ENCODE peak calls at places on chromosome 13, in eight cellular contexts. S is uterus, L is Peyer's patch, W is breast epithelium, B is heart left ventricle, A is tibial nerve, H is adrenal gland, Q is upper lobe of left lung. C is an unnamed sample.

GRCh38 chr13:25286308-25286968 is 850 bp downstream of the MTMR6 start:
- DNase-seq in S (no peak), L (peak), W (no peak), B (peak), A (peak), H (peak), Q (no peak), C (peak)

GRCh38 chr13:95117092-95117491 is 184.2 kb downstream of the ABCC4 start:
- DNase-seq in S (no peak), L (no peak), W (no peak), B (no peak), A (no peak), H (no peak), Q (no peak), C (no peak)

GRCh38 chr13:43360911-43361605 is 337.7 kb downstream of the DNAJC15 start:
- DNase-seq in S (no peak), L (no peak), W (no peak), B (no peak), A (no peak), H (no peak), Q (no peak), C (no peak)

GRCh38 chr13:82766732-82767321 is 1115.4 kb downstream of the SLITRK1 start:
- DNase-seq in S (no peak), L (no peak), W (no peak), B (no peak), A (no peak), H (no peak), Q (no peak), C (no peak)

GRCh38 chr13:94722596-94722995 is 10.3 kb upstream of the SOX21 start:
- DNase-seq in S (no peak), L (no peak), W (no peak), B (no peak), A (no peak), H (no peak), Q (no peak), C (no peak)

GRCh38 chr13:25738342-25738771 is 313.5 kb downstream of the SHISA2 start:
- DNase-seq in S (no peak), L (no peak), W (no peak), B (no peak), A (no peak), H (no peak), Q (no peak), C (peak)

GRCh38 chr13:60756306-60756705 is 359.3 kb downstream of the TDRD3 start:
- DNase-seq in S (no peak), L (no peak), W (no peak), B (no peak), A (no peak), H (no peak), Q (no peak), C (no peak)

GRCh38 chr13:75749407-75749806 is 113.3 kb downstream of the LMO7 start:
- DNase-seq in S (no peak), L (no peak), W (no peak), B (no peak), A (no peak), H (no peak), Q (no peak), C (no peak)

GRCh38 chr13:21117104-21117809 is 55.9 kb upstream of the LATS2 start:
- DNase-seq in S (no peak), L (no peak), W (no peak), B (no peak), A (no peak), H (no peak), Q (no peak), C (no peak)

GRCh38 chr13:87889241-87889640 is 218.1 kb downstream of the SLITRK5 start:
- DNase-seq in S (no peak), L (no peak), W (no peak), B (no peak), A (no peak), H (no peak), Q (no peak), C (no peak)

GRCh38 chr13:37647038-37647650 is 48.6 kb upstream of the POSTN start:
- DNase-seq in S (no peak), L (no peak), W (no peak), B (no peak), A (no peak), H (no peak), Q (no peak), C (no peak)

GRCh38 chr13:19575230-19575629 is 13.9 kb upstream of the TPTE2 start:
- DNase-seq in S (no peak), L (no peak), W (no peak), B (no peak), A (no peak), H (no peak), Q (no peak), C (no peak)

GRCh38 chr13:27425151-27425917 is 915 bp downstream of the GTF3A start:
- DNase-seq in S (no peak), L (no peak), W (no peak), B (no peak), A (no peak), H (peak), Q (no peak), C (peak)

GRCh38 chr13:61246351-61246750 is 169.3 kb downstream of the PCDH20 start:
- DNase-seq in S (no peak), L (no peak), W (no peak), B (no peak), A (no peak), H (no peak), Q (no peak), C (no peak)

GRCh38 chr13:59946924-59947323 is 216.8 kb downstream of the DIAPH3 start:
- DNase-seq in S (no peak), L (no peak), W (no peak), B (no peak), A (no peak), H (no peak), Q (no peak), C (no peak)

GRCh38 chr13:50928609-50929274 is 19.2 kb downstream of the RNASEH2B start:
- DNase-seq in S (no peak), L (no peak), W (no peak), B (no peak), A (no peak), H (no peak), Q (no peak), C (peak)

GRCh38 chr13:27374650-27375049 is 49.8 kb upstream of the GTF3A start:
- DNase-seq in S (peak), L (peak), W (peak), B (peak), A (peak), H (peak), Q (no peak), C (peak)

GRCh38 chr13:77001963-77002587 is 10.2 kb downstream of the CLN5 start:
- DNase-seq in S (no peak), L (no peak), W (no peak), B (no peak), A (no peak), H (no peak), Q (no peak), C (no peak)

GRCh38 chr13:108787709-108788394 is 158.4 kb downstream of the MYO16 start:
- DNase-seq in S (no peak), L (no peak), W (no peak), B (no peak), A (no peak), H (no peak), Q (no peak), C (no peak)

GRCh38 chr13:39051157-39051556 is 12.9 kb downstream of the NHLRC3 start:
- DNase-seq in S (no peak), L (no peak), W (no peak), B (no peak), A (no peak), H (no peak), Q (no peak), C (peak)

GRCh38 chr13:103067751-103068563 is 1.7 kb upstream of the SLC10A2 start:
- DNase-seq in S (no peak), L (no peak), W (no peak), B (no peak), A (no peak), H (no peak), Q (peak), C (no peak)

GRCh38 chr13:49097374-49097773 is 121.7 kb downstream of the FNDC3A start:
- DNase-seq in S (no peak), L (no peak), W (peak), B (no peak), A (no peak), H (no peak), Q (no peak), C (no peak)

GRCh38 chr13:96850538-96850937 is 143.7 kb downstream of the OXGR1 start:
- DNase-seq in S (no peak), L (no peak), W (no peak), B (no peak), A (no peak), H (no peak), Q (no peak), C (no peak)

GRCh38 chr13:94813920-94814500 is 101.7 kb upstream of the SOX21 start:
- DNase-seq in S (no peak), L (no peak), W (no peak), B (no peak), A (no peak), H (no peak), Q (no peak), C (no peak)

GRCh38 chr13:105442941-105443340 is 1092.5 kb downstream of the EFNB2 start:
- DNase-seq in S (no peak), L (no peak), W (no peak), B (no peak), A (peak), H (no peak), Q (no peak), C (peak)

GRCh38 chr13:107553838-107554237 is 661.5 kb downstream of the LIG4 start:
- DNase-seq in S (no peak), L (no peak), W (no peak), B (no peak), A (no peak), H (no peak), Q (no peak), C (no peak)

GRCh38 chr13:83613524-83613923 is 268.8 kb downstream of the SLITRK1 start:
- DNase-seq in S (no peak), L (no peak), W (no peak), B (no peak), A (no peak), H (no peak), Q (peak), C (no peak)

DNA sequence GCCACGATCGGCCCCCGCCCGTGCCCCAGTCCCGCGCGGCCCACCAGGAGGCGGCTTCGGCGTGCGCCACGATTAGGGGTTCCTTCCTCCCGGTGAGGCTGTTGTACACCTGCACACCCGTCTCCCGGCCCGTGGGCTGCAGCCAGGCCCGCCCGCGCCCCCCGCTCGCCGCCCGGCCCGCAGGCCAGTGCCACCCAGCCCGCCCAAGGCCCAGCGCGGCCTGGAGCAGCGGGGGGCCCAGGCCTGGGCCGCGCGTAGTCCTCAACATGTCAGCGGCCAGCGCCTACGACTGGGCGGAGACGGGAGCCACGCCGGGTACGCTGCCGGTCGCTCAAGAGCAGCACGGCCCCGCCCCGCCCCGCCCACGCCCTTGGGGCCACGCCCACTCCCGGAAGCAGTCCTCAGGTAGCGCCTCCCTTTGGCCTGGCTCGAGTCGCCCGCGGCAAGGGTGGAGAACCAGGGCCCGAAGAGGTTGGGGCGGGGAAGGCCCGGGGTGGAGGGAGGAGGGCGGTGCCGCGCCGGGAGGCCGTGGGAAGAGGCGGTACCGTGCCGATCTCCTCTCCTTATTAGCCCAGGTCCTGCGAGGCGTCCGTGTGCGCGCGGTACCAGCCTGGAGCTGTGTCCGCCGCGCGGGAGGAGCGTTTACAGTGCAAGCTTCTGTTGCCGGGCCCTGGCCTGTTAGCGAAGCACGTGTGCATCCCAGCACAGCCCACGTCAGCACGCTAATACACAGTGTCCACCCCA is at the start of gene CARS2:
- DNase-seq in S (peak), L (peak), W (peak), B (peak), A (peak), H (peak), Q (peak), C (peak)
- TF ChIP-seq POLR2A in S (peak), L (peak), W (no peak), B (peak), A (peak), H (peak), Q (no peak), C (peak)

GRCh38 chr13:113584205-113584869 is at the start of gene TFDP1:
- DNase-seq in S (peak), L (peak), W (no peak), B (peak), A (peak), H (peak), Q (peak), C (peak)
- TF ChIP-seq POLR2A in S (no peak), L (peak), W (no peak), B (no peak), A (no peak), H (peak), Q (no peak), C (peak)

DNA sequence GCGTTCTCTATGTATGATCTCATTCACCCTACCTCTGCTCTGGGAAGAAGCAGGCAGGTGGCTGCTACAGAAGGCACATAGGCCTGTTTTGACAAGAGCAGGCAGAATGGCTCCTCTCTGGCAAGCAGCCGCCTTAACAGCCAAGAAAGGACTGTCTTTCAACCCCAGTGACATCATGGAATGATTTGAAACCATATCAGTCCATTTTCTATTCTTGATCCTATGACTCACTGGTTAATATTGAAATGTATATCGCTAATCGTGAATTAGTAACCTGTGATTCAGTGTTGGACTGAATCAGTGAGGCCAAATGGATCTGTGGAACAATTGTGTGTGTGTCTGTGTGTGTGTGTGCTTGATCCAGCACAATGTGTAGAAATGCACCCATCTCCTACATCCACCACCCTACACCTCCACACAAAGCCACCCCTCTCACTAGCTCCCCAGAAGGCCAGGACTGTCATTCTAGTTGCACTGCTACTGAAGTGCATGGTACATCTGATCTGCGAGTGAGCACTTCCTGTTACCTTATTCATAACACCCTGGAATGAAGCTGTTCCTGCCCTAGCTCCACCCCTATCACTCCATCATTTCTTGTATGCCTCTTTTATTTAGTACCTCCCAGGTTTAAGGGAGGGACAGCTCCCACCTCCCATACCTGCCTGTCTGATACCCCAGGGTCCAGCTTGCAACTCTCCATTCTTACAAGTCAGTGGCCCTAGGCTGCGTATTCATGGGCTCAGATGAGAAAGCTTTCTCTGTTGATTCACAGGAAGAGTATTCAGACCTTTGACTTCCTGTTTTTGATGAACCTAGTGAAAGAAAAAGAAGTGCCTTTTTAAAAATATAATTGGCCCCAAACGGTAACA is 460.0 kb downstream of the FOXO1 start:
- DNase-seq in S (no peak), L (peak), W (no peak), B (no peak), A (no peak), H (no peak), Q (no peak), C (no peak)
- TF ChIP-seq POLR2A in S (no peak), L (no peak), W (no peak), B (no peak), A (no peak), H (no peak), Q (no peak), C (no peak)

GRCh38 chr13:99605417-99606321 is 104.4 kb downstream of the TM9SF2 start:
- DNase-seq in S (peak), L (peak), W (no peak), B (peak), A (peak), H (peak), Q (peak), C (peak)

GRCh38 chr13:99604636-99605035 is 103.4 kb downstream of the TM9SF2 start:
- DNase-seq in S (no peak), L (no peak), W (no peak), B (no peak), A (no peak), H (no peak), Q (no peak), C (no peak)

GRCh38 chr13:99608345-99608744 is 107.1 kb downstream of the TM9SF2 start:
- DNase-seq in S (no peak), L (no peak), W (no peak), B (no peak), A (no peak), H (no peak), Q (peak), C (no peak)

GRCh38 chr13:99610702-99611289 is 109.5 kb downstream of the TM9SF2 start:
- DNase-seq in S (no peak), L (no peak), W (no peak), B (no peak), A (no peak), H (no peak), Q (no peak), C (peak)

DNA sequence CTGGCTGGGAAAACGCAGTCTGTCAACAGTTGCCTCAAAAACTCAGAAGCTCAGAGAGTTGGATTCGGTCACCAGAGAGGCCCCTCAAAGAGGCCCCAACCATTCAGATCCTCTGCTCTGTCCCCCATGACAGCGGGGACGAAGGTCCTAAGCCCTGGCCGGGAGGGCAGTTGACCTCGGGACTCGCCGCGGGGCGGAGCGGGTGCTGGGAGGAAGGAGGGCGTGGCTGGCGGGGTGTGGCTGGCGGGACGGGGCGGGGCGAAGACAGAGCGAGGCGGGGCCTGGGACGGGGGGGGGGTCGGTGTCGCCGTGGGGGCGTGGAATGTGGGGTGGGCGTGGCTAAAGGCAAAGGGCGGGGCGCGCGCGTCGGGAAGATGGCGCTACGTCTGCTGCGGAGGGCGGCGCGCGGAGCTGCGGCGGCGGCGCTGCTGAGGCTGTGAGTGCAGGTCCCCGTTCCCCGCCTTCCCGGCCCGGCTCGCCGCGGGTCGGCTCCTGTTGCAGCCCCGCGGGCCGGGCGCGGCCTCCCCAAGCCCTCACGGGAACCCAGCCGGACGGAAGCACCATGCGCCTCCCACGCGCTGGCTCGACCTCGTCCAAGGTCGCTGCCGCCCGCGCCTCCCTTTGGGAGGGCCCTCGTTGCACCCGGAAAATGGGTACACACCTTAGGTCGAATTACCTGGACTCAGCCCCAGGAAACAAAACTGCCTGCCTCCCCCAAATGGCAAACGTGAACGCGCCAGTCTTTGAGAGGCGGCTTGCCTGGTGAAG is 105.2 kb downstream of the TM9SF2 start:
- DNase-seq in S (peak), L (peak), W (peak), B (peak), A (peak), H (peak), Q (peak), C (peak)
- TF ChIP-seq POLR2A in S (peak), L (peak), W (no peak), B (peak), A (peak), H (peak), Q (no peak), C (peak)

GRCh38 chr13:44759723-44760360 is 183.7 kb upstream of the TSC22D1 start:
- DNase-seq in S (no peak), L (no peak), W (peak), B (no peak), A (no peak), H (no peak), Q (no peak), C (no peak)
- TF ChIP-seq POLR2A in S (no peak), L (no peak), W (no peak), B (no peak), A (no peak), H (no peak), Q (no peak), C (no peak)

GRCh38 chr13:113491418-113491883 is 940 bp upstream of the DCUN1D2 start:
- DNase-seq in S (peak), L (no peak), W (no peak), B (peak), A (no peak), H (peak), Q (peak), C (peak)

GRCh38 chr13:113490496-113491417 is at the start of gene DCUN1D2:
- DNase-seq in S (peak), L (peak), W (peak), B (peak), A (peak), H (peak), Q (peak), C (peak)

GRCh38 chr13:113495494-113496251 is 5.2 kb upstream of the DCUN1D2 start:
- DNase-seq in S (no peak), L (no peak), W (no peak), B (peak), A (no peak), H (peak), Q (peak), C (no peak)

GRCh38 chr13:113491982-113492381 is 1.5 kb upstream of the DCUN1D2 start:
- DNase-seq in S (no peak), L (no peak), W (no peak), B (no peak), A (no peak), H (no peak), Q (no peak), C (no peak)

GRCh38 chr13:113493315-113493951 is 2.9 kb upstream of the DCUN1D2 start:
- DNase-seq in S (no peak), L (no peak), W (no peak), B (no peak), A (no peak), H (peak), Q (no peak), C (peak)
- TF ChIP-seq POLR2A in S (no peak), L (no peak), W (no peak), B (no peak), A (no peak), H (peak), Q (no peak), C (peak)

C was measured in erythroblast.